ENCODE peak calls at places on chromosome 16, in five cellular contexts. K, S, C, E and F are unnamed samples.

GRCh38 chr16:86761117-86761971 is 183.0 kb downstream of the FOXL1 start:
- DNase-seq in E (peak), C (peak), S (peak), K (peak), F (peak)

GRCh38 chr16:72637306-72637705 is 410.6 kb downstream of the ZFHX3 start:
- DNase-seq in K (no peak), C (no peak), S (peak), E (peak), F (no peak)

GRCh38 chr16:73231969-73232554 is 184.1 kb upstream of the ZFHX3 start:
- DNase-seq in S (peak), K (no peak), E (no peak), C (peak), F (no peak)

GRCh38 chr16:16143941-16144340 is 79.4 kb downstream of the ABCC6 start:
- DNase-seq in S (no peak), E (no peak), K (no peak), C (no peak), F (peak)

GRCh38 chr16:82772215-82772614 is 145.4 kb downstream of the CDH13 start:
- DNase-seq in E (no peak), S (no peak), C (no peak), K (no peak), F (no peak)

GRCh38 chr16:21277045-21277926 is 804 bp downstream of the CRYM start:
- DNase-seq in C (no peak), S (no peak), K (no peak), E (no peak), F (peak)

GRCh38 chr16:29699324-29700219 is 20.6 kb downstream of the QPRT start:
- DNase-seq in K (no peak), C (no peak), E (no peak), S (no peak), F (no peak)

GRCh38 chr16:4940719-4941118 is 3.8 kb upstream of the PPL start:
- DNase-seq in K (no peak), S (no peak), E (no peak), C (no peak), F (no peak)

GRCh38 chr16:79278506-79278905 is 322.0 kb downstream of the MAF start:
- DNase-seq in K (peak), E (no peak), C (no peak), S (no peak), F (no peak)